ENCODE peak calls at places on chromosomes 5 and 9, in five cellular contexts. One of them, this sample, is unnamed.

GRCh38 chr5:93421498-93421897 is 159.5 kb downstream of the NR2F1-AS1 start:
- DNase-seq in stomach: no peak
- DNase-seq in B cell: no peak
- DNase-seq in neural crest cell: peak
- DNase-seq in CD14-positive monocyte: no peak
- DNase-seq in this sample: no peak

GRCh38 chr5:88824892-88825781 is 57.8 kb downstream of the MEF2C start:
- DNase-seq in stomach: no peak
- DNase-seq in B cell: no peak
- DNase-seq in neural crest cell: no peak
- DNase-seq in CD14-positive monocyte: no peak
- DNase-seq in this sample: no peak

GRCh38 chr9:130681769-130682489 is 11.7 kb upstream of the EXOSC2 start:
- DNase-seq in stomach: no peak
- DNase-seq in B cell: peak
- DNase-seq in neural crest cell: no peak
- DNase-seq in CD14-positive monocyte: no peak
- DNase-seq in this sample: peak

GRCh38 chr5:173800340-173800739 is 87.8 kb upstream of the CPEB4 start:
- DNase-seq in stomach: no peak
- DNase-seq in B cell: no peak
- DNase-seq in neural crest cell: no peak
- DNase-seq in CD14-positive monocyte: no peak
- DNase-seq in this sample: no peak

GRCh38 chr9:110058304-110058953 is 149.5 kb downstream of the C9orf152 start:
- DNase-seq in stomach: peak
- DNase-seq in B cell: peak
- DNase-seq in neural crest cell: peak
- DNase-seq in CD14-positive monocyte: peak
- DNase-seq in this sample: peak

GRCh38 chr5:68424799-68425537 is 209.4 kb downstream of the PIK3R1 start:
- DNase-seq in stomach: no peak
- DNase-seq in B cell: no peak
- DNase-seq in neural crest cell: no peak
- DNase-seq in CD14-positive monocyte: no peak
- DNase-seq in this sample: peak

GRCh38 chr9:68983008-68983411 is 30.9 kb downstream of the PRKACG start:
- DNase-seq in stomach: no peak
- DNase-seq in B cell: no peak
- DNase-seq in neural crest cell: no peak
- DNase-seq in CD14-positive monocyte: no peak
- DNase-seq in this sample: peak

GRCh38 chr9:111854799-111855198 is 41.8 kb upstream of the UGCG start:
- DNase-seq in stomach: no peak
- DNase-seq in B cell: no peak
- DNase-seq in neural crest cell: no peak
- DNase-seq in CD14-positive monocyte: no peak
- DNase-seq in this sample: no peak

GRCh38 chr5:122256388-122256787 is 55.6 kb upstream of the SNCAIP start:
- DNase-seq in stomach: no peak
- DNase-seq in B cell: no peak
- DNase-seq in neural crest cell: no peak
- DNase-seq in CD14-positive monocyte: no peak
- DNase-seq in this sample: no peak

GRCh38 chr9:15352301-15352700 is 45.3 kb upstream of the TTC39B start:
- DNase-seq in stomach: no peak
- DNase-seq in B cell: no peak
- DNase-seq in neural crest cell: no peak
- DNase-seq in CD14-positive monocyte: no peak
- DNase-seq in this sample: no peak

GRCh38 chr5:72633649-72634048 is 126.4 kb upstream of the ZNF366 start:
- DNase-seq in stomach: no peak
- DNase-seq in B cell: no peak
- DNase-seq in neural crest cell: no peak
- DNase-seq in CD14-positive monocyte: no peak
- DNase-seq in this sample: no peak

GRCh38 chr9:93026640-93027039 is 31.9 kb upstream of the SUSD3 start:
- DNase-seq in stomach: no peak
- DNase-seq in B cell: no peak
- DNase-seq in neural crest cell: no peak
- DNase-seq in CD14-positive monocyte: no peak
- DNase-seq in this sample: no peak

GRCh38 chr5:94776167-94776566 is 157.7 kb downstream of the SLF1 start:
- DNase-seq in stomach: no peak
- DNase-seq in B cell: no peak
- DNase-seq in neural crest cell: no peak
- DNase-seq in CD14-positive monocyte: no peak
- DNase-seq in this sample: no peak

GRCh38 chr5:144237851-144238250 is 67.2 kb downstream of the KCTD16 start:
- DNase-seq in stomach: no peak
- DNase-seq in B cell: no peak
- DNase-seq in neural crest cell: no peak
- DNase-seq in CD14-positive monocyte: no peak
- DNase-seq in this sample: no peak

GRCh38 chr5:109868737-109869136 is 179.0 kb downstream of the MAN2A1 start:
- DNase-seq in stomach: no peak
- DNase-seq in B cell: no peak
- DNase-seq in neural crest cell: no peak
- DNase-seq in CD14-positive monocyte: no peak
- DNase-seq in this sample: no peak

GRCh38 chr9:129719135-129719534 is 33.7 kb downstream of the PTGES start:
- DNase-seq in stomach: no peak
- DNase-seq in B cell: no peak
- DNase-seq in neural crest cell: no peak
- DNase-seq in CD14-positive monocyte: no peak
- DNase-seq in this sample: no peak

GRCh38 chr5:68377733-68378132 is 162.2 kb downstream of the PIK3R1 start:
- DNase-seq in stomach: no peak
- DNase-seq in B cell: no peak
- DNase-seq in neural crest cell: no peak
- DNase-seq in CD14-positive monocyte: no peak
- DNase-seq in this sample: peak

GRCh38 chr5:56412601-56413379 is 179.7 kb upstream of the ANKRD55 start:
- DNase-seq in stomach: peak
- DNase-seq in B cell: peak
- DNase-seq in neural crest cell: no peak
- DNase-seq in CD14-positive monocyte: peak
- DNase-seq in this sample: peak

GRCh38 chr5:31674371-31674770 is 35.4 kb downstream of the PDZD2 start:
- DNase-seq in stomach: no peak
- DNase-seq in B cell: no peak
- DNase-seq in neural crest cell: no peak
- DNase-seq in CD14-positive monocyte: no peak
- DNase-seq in this sample: no peak

GRCh38 chr5:176847726-176848290 is 37.4 kb downstream of the UNC5A start:
- DNase-seq in stomach: no peak
- DNase-seq in B cell: no peak
- DNase-seq in neural crest cell: no peak
- DNase-seq in CD14-positive monocyte: no peak
- DNase-seq in this sample: no peak

GRCh38 chr9:128078504-128079434 is 10.7 kb downstream of the SLC25A25 start:
- DNase-seq in stomach: peak
- DNase-seq in B cell: no peak
- DNase-seq in neural crest cell: no peak
- DNase-seq in CD14-positive monocyte: no peak
- DNase-seq in this sample: no peak

GRCh38 chr5:140220032-140220697 is 45.2 kb downstream of the CYSTM1 start:
- DNase-seq in stomach: no peak
- DNase-seq in B cell: no peak
- DNase-seq in neural crest cell: no peak
- DNase-seq in CD14-positive monocyte: no peak
- DNase-seq in this sample: no peak

GRCh38 chr9:89983411-89983810 is 378.6 kb downstream of the GADD45G start:
- DNase-seq in stomach: no peak
- DNase-seq in B cell: no peak
- DNase-seq in neural crest cell: no peak
- DNase-seq in CD14-positive monocyte: no peak
- DNase-seq in this sample: no peak

GRCh38 chr5:40221796-40222195 is 457.9 kb upstream of the PTGER4 start:
- DNase-seq in stomach: no peak
- DNase-seq in B cell: no peak
- DNase-seq in neural crest cell: no peak
- DNase-seq in CD14-positive monocyte: no peak
- DNase-seq in this sample: no peak

DNA sequence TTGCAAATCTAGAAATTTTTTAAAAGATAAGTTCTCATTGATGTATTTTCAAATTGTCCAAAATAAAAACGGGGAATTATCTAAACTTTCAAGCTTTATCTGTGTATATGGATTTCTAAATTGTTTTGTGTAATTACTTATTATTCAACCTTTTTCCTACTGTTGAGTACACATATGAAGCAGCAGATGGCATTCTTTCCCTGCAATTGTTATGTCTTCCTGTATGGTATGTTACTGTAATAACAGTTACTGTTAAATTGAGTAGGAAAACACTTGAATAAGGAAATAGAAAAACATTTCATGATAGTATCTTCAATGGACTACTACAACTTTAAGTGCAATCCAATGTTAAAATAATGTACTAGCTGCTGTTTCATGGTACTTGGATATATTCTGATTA is 124.8 kb downstream of the RANBP17 start:
- DNase-seq in stomach: no peak
- DNase-seq in B cell: no peak
- DNase-seq in neural crest cell: no peak
- DNase-seq in CD14-positive monocyte: no peak
- DNase-seq in this sample: no peak
- TF ChIP-seq CTCF in stomach: no peak
- TF ChIP-seq CTCF in B cell: no peak
- TF ChIP-seq CTCF in neural crest cell: no peak
- TF ChIP-seq CTCF in CD14-positive monocyte: no peak
- TF ChIP-seq CTCF in this sample: no peak

GRCh38 chr9:121274851-121275250 is 6.9 kb downstream of the GSN start:
- DNase-seq in stomach: no peak
- DNase-seq in B cell: no peak
- DNase-seq in neural crest cell: no peak
- DNase-seq in CD14-positive monocyte: no peak
- DNase-seq in this sample: no peak
- TF ChIP-seq CTCF in stomach: no peak
- TF ChIP-seq CTCF in B cell: no peak
- TF ChIP-seq CTCF in neural crest cell: no peak
- TF ChIP-seq CTCF in CD14-positive monocyte: no peak
- TF ChIP-seq CTCF in this sample: no peak

GRCh38 chr5:137199966-137200365 is 299.2 kb downstream of the SPOCK1 start:
- DNase-seq in stomach: no peak
- DNase-seq in B cell: no peak
- DNase-seq in neural crest cell: no peak
- DNase-seq in CD14-positive monocyte: no peak
- DNase-seq in this sample: no peak
- TF ChIP-seq CTCF in stomach: no peak
- TF ChIP-seq CTCF in B cell: no peak
- TF ChIP-seq CTCF in neural crest cell: no peak
- TF ChIP-seq CTCF in CD14-positive monocyte: no peak
- TF ChIP-seq CTCF in this sample: no peak

GRCh38 chr9:98607152-98607551 is 101.6 kb downstream of the GABBR2 start:
- DNase-seq in stomach: no peak
- DNase-seq in B cell: no peak
- DNase-seq in neural crest cell: no peak
- DNase-seq in CD14-positive monocyte: no peak
- DNase-seq in this sample: no peak
- TF ChIP-seq CTCF in stomach: no peak
- TF ChIP-seq CTCF in B cell: no peak
- TF ChIP-seq CTCF in neural crest cell: no peak
- TF ChIP-seq CTCF in CD14-positive monocyte: no peak
- TF ChIP-seq CTCF in this sample: no peak

GRCh38 chr5:375921-376871 is 54.7 kb downstream of the AHRR start:
- DNase-seq in stomach: peak
- DNase-seq in B cell: no peak
- DNase-seq in neural crest cell: no peak
- DNase-seq in CD14-positive monocyte: peak
- DNase-seq in this sample: no peak

GRCh38 chr5:378301-378891 is 56.9 kb downstream of the AHRR start:
- DNase-seq in stomach: no peak
- DNase-seq in B cell: no peak
- DNase-seq in neural crest cell: no peak
- DNase-seq in CD14-positive monocyte: peak
- DNase-seq in this sample: no peak

GRCh38 chr5:378976-379742 is 57.6 kb downstream of the AHRR start:
- DNase-seq in stomach: no peak
- DNase-seq in B cell: no peak
- DNase-seq in neural crest cell: no peak
- DNase-seq in CD14-positive monocyte: peak
- DNase-seq in this sample: no peak

GRCh38 chr5:376951-377325 is 55.4 kb downstream of the AHRR start:
- DNase-seq in stomach: no peak
- DNase-seq in B cell: no peak
- DNase-seq in neural crest cell: no peak
- DNase-seq in CD14-positive monocyte: no peak
- DNase-seq in this sample: no peak

DNA sequence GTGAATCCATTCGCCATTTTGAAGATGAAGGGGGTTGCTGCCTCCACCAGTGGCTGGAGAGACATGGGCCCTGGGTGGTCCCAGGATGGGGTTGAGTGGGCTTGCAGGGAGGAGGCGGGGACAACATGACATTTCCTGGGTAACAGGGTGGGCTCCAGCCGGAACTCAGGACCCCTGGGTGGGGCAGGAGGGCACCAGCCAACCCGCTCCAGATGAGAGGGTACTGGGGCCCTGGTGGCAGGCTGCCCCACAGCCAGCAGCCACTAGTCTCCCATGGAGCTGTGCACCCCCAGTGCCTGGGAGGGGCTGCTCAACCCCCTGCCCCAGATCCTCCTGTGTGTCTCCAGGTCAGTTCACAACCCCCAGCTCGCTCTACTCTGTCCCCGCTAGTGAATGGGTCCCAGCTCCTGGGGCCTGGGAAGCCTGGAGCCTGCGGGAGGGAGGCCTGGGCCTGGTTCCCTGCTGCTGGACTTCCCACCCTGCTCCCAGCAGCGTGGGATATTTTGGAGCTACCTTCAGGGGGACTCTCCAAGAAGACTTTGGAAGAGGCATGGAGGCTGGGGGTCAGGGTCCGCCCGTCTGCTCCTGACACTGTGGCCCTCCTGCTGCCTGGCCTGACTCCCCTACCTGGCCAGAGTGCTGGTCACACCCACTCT is 55.9 kb downstream of the AHRR start:
- DNase-seq in stomach: no peak
- DNase-seq in B cell: no peak
- DNase-seq in neural crest cell: no peak
- DNase-seq in CD14-positive monocyte: peak
- DNase-seq in this sample: no peak
- TF ChIP-seq CTCF in stomach: no peak
- TF ChIP-seq CTCF in B cell: no peak
- TF ChIP-seq CTCF in neural crest cell: no peak
- TF ChIP-seq CTCF in CD14-positive monocyte: no peak
- TF ChIP-seq CTCF in this sample: no peak

GRCh38 chr9:36913393-36914211 is 120.5 kb downstream of the PAX5 start:
- DNase-seq in stomach: no peak
- DNase-seq in B cell: no peak
- DNase-seq in neural crest cell: no peak
- DNase-seq in CD14-positive monocyte: no peak
- DNase-seq in this sample: no peak
- TF ChIP-seq CTCF in stomach: no peak
- TF ChIP-seq CTCF in B cell: no peak
- TF ChIP-seq CTCF in neural crest cell: no peak
- TF ChIP-seq CTCF in CD14-positive monocyte: no peak
- TF ChIP-seq CTCF in this sample: no peak

DNA sequence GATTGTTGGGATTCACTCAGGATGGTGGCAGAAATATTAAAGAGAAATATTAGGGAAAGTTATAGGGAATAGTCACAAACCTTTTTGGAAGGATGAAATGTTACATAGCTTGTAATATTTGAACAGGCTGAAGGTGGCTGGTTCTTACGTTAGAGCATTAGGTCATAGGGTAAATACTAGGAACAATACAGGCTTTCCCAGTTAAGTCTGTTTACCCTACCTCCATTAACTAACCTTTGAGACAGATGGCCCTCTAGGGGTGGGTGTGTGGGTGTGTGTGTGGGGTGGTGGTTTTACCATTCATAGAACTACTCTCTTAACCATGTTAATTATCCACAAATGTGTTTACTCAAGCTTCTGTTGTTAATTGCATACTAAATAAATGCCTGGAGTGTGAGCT is 94.3 kb upstream of the STK32A start:
- DNase-seq in stomach: no peak
- DNase-seq in B cell: no peak
- DNase-seq in neural crest cell: no peak
- DNase-seq in CD14-positive monocyte: no peak
- DNase-seq in this sample: no peak
- TF ChIP-seq CTCF in stomach: no peak
- TF ChIP-seq CTCF in B cell: no peak
- TF ChIP-seq CTCF in neural crest cell: no peak
- TF ChIP-seq CTCF in CD14-positive monocyte: no peak
- TF ChIP-seq CTCF in this sample: no peak